ENCODE peak calls at places on chromosome 15, in six cellular contexts. One of them, this sample, is unnamed.

GRCh38 chr15:76177491-76178040 is 117.8 kb downstream of the TMEM266 start:
- DNase-seq in GM12865: no peak
- DNase-seq in CD8-positive, alpha-beta T cell: no peak
- DNase-seq in astrocyte: peak; percentile 13
- DNase-seq in transverse colon: no peak
- DNase-seq in fibroblast of the aortic adventitia: peak; percentile 74
- DNase-seq in this sample: no peak

GRCh38 chr15:55526559-55527036 is 18.6 kb upstream of the DNAAF4 start:
- DNase-seq in GM12865: peak; percentile 76
- DNase-seq in CD8-positive, alpha-beta T cell: no peak
- DNase-seq in astrocyte: peak; percentile 41
- DNase-seq in transverse colon: no peak
- DNase-seq in fibroblast of the aortic adventitia: peak; percentile 74
- DNase-seq in this sample: no peak

GRCh38 chr15:42364529-42364928 is 5.2 kb downstream of the CAPN3 start:
- DNase-seq in GM12865: no peak
- DNase-seq in CD8-positive, alpha-beta T cell: no peak
- DNase-seq in astrocyte: no peak
- DNase-seq in transverse colon: no peak
- DNase-seq in fibroblast of the aortic adventitia: peak; percentile 16
- DNase-seq in this sample: no peak

GRCh38 chr15:27805261-27806220 is 293.6 kb downstream of the OCA2 start:
- DNase-seq in GM12865: no peak
- DNase-seq in CD8-positive, alpha-beta T cell: no peak
- DNase-seq in astrocyte: no peak
- DNase-seq in transverse colon: no peak
- DNase-seq in fibroblast of the aortic adventitia: no peak
- DNase-seq in this sample: no peak

GRCh38 chr15:42071717-42072116 is 22.6 kb downstream of the PLA2G4D start:
- DNase-seq in GM12865: no peak
- DNase-seq in CD8-positive, alpha-beta T cell: no peak
- DNase-seq in astrocyte: no peak
- DNase-seq in transverse colon: no peak
- DNase-seq in fibroblast of the aortic adventitia: no peak
- DNase-seq in this sample: no peak

GRCh38 chr15:49902791-49903481 is 216.1 kb downstream of the ATP8B4 start:
- DNase-seq in GM12865: no peak
- DNase-seq in CD8-positive, alpha-beta T cell: no peak
- DNase-seq in astrocyte: peak; percentile 66
- DNase-seq in transverse colon: no peak
- DNase-seq in fibroblast of the aortic adventitia: peak; percentile 95
- DNase-seq in this sample: no peak

GRCh38 chr15:63909819-63910437 is 76.2 kb upstream of the HERC1 start:
- DNase-seq in GM12865: no peak
- DNase-seq in CD8-positive, alpha-beta T cell: no peak
- DNase-seq in astrocyte: peak; percentile 54
- DNase-seq in transverse colon: no peak
- DNase-seq in fibroblast of the aortic adventitia: peak; percentile 72
- DNase-seq in this sample: no peak

GRCh38 chr15:38536201-38536676 is 28.4 kb downstream of the RASGRP1 start:
- DNase-seq in GM12865: no peak
- DNase-seq in CD8-positive, alpha-beta T cell: no peak
- DNase-seq in astrocyte: peak; percentile 98
- DNase-seq in transverse colon: no peak
- DNase-seq in fibroblast of the aortic adventitia: peak; percentile 94
- DNase-seq in this sample: no peak

GRCh38 chr15:40956543-40956982 is 3.3 kb downstream of the CHAC1 start:
- DNase-seq in GM12865: no peak
- DNase-seq in CD8-positive, alpha-beta T cell: no peak
- DNase-seq in astrocyte: no peak
- DNase-seq in transverse colon: no peak
- DNase-seq in fibroblast of the aortic adventitia: no peak
- DNase-seq in this sample: no peak

GRCh38 chr15:40957581-40958051 is 4.3 kb downstream of the CHAC1 start:
- DNase-seq in GM12865: no peak
- DNase-seq in CD8-positive, alpha-beta T cell: no peak
- DNase-seq in astrocyte: no peak
- DNase-seq in transverse colon: peak; percentile 62
- DNase-seq in fibroblast of the aortic adventitia: peak; percentile 19
- DNase-seq in this sample: no peak

GRCh38 chr15:40955141-40955903 is 2.1 kb downstream of the CHAC1 start:
- DNase-seq in GM12865: no peak
- DNase-seq in CD8-positive, alpha-beta T cell: no peak
- DNase-seq in astrocyte: no peak
- DNase-seq in transverse colon: no peak
- DNase-seq in fibroblast of the aortic adventitia: no peak
- DNase-seq in this sample: no peak

GRCh38 chr15:40957041-40957555 is 3.8 kb downstream of the CHAC1 start:
- DNase-seq in GM12865: no peak
- DNase-seq in CD8-positive, alpha-beta T cell: no peak
- DNase-seq in astrocyte: no peak
- DNase-seq in transverse colon: no peak
- DNase-seq in fibroblast of the aortic adventitia: no peak
- DNase-seq in this sample: no peak

GRCh38 chr15:40955930-40956542 is 2.8 kb downstream of the CHAC1 start:
- DNase-seq in GM12865: no peak
- DNase-seq in CD8-positive, alpha-beta T cell: no peak
- DNase-seq in astrocyte: no peak
- DNase-seq in transverse colon: no peak
- DNase-seq in fibroblast of the aortic adventitia: no peak
- DNase-seq in this sample: no peak
- H3K4me3 ChIP-seq in GM12865: no peak overlapping the region
- H3K4me3 ChIP-seq in CD8-positive, alpha-beta T cell: no peak overlapping the region
- H3K4me3 ChIP-seq in astrocyte: no peak overlapping the region
- H3K4me3 ChIP-seq in transverse colon: no peak overlapping the region
- H3K4me3 ChIP-seq in fibroblast of the aortic adventitia: peak overlapping the region; percentile 32
- H3K4me3 ChIP-seq in this sample: no peak overlapping the region

GRCh38 chr15:96362759-96363678 is 32.5 kb downstream of the NR2F2 start:
- DNase-seq in GM12865: peak; percentile 14
- DNase-seq in CD8-positive, alpha-beta T cell: no peak
- DNase-seq in astrocyte: no peak
- DNase-seq in transverse colon: no peak
- DNase-seq in fibroblast of the aortic adventitia: no peak
- DNase-seq in this sample: no peak

GRCh38 chr15:96362001-96362758 is 31.7 kb downstream of the NR2F2 start:
- DNase-seq in GM12865: no peak
- DNase-seq in CD8-positive, alpha-beta T cell: no peak
- DNase-seq in astrocyte: no peak
- DNase-seq in transverse colon: no peak
- DNase-seq in fibroblast of the aortic adventitia: no peak
- DNase-seq in this sample: no peak

GRCh38 chr15:96359772-96360498 is 29.4 kb downstream of the NR2F2 start:
- DNase-seq in GM12865: no peak
- DNase-seq in CD8-positive, alpha-beta T cell: no peak
- DNase-seq in astrocyte: no peak
- DNase-seq in transverse colon: no peak
- DNase-seq in fibroblast of the aortic adventitia: no peak
- DNase-seq in this sample: no peak

GRCh38 chr15:96360581-96361308 is 30.2 kb downstream of the NR2F2 start:
- DNase-seq in GM12865: no peak
- DNase-seq in CD8-positive, alpha-beta T cell: no peak
- DNase-seq in astrocyte: no peak
- DNase-seq in transverse colon: no peak
- DNase-seq in fibroblast of the aortic adventitia: no peak
- DNase-seq in this sample: no peak

GRCh38 chr15:96361309-96362000 is 31.0 kb downstream of the NR2F2 start:
- DNase-seq in GM12865: no peak
- DNase-seq in CD8-positive, alpha-beta T cell: no peak
- DNase-seq in astrocyte: no peak
- DNase-seq in transverse colon: no peak
- DNase-seq in fibroblast of the aortic adventitia: no peak
- DNase-seq in this sample: no peak
- H3K4me3 ChIP-seq in GM12865: no peak overlapping the region
- H3K4me3 ChIP-seq in CD8-positive, alpha-beta T cell: no peak overlapping the region
- H3K4me3 ChIP-seq in astrocyte: peak overlapping the region; percentile 57
- H3K4me3 ChIP-seq in transverse colon: no peak overlapping the region
- H3K4me3 ChIP-seq in fibroblast of the aortic adventitia: peak overlapping the region; percentile 17
- H3K4me3 ChIP-seq in this sample: no peak overlapping the region

GRCh38 chr15:90423920-90424319 is 35.9 kb downstream of the IQGAP1 start:
- DNase-seq in GM12865: no peak
- DNase-seq in CD8-positive, alpha-beta T cell: no peak
- DNase-seq in astrocyte: no peak
- DNase-seq in transverse colon: no peak
- DNase-seq in fibroblast of the aortic adventitia: no peak
- DNase-seq in this sample: no peak
- H3K4me3 ChIP-seq in GM12865: no peak overlapping the region
- H3K4me3 ChIP-seq in CD8-positive, alpha-beta T cell: no peak overlapping the region
- H3K4me3 ChIP-seq in astrocyte: no peak overlapping the region
- H3K4me3 ChIP-seq in transverse colon: no peak overlapping the region
- H3K4me3 ChIP-seq in fibroblast of the aortic adventitia: no peak overlapping the region
- H3K4me3 ChIP-seq in this sample: no peak overlapping the region

GRCh38 chr15:71997691-71998090 is 120.3 kb downstream of the MYO9A start:
- DNase-seq in GM12865: no peak
- DNase-seq in CD8-positive, alpha-beta T cell: no peak
- DNase-seq in astrocyte: peak; percentile 43
- DNase-seq in transverse colon: no peak
- DNase-seq in fibroblast of the aortic adventitia: peak; percentile 67
- DNase-seq in this sample: no peak
- H3K4me3 ChIP-seq in GM12865: no peak overlapping the region
- H3K4me3 ChIP-seq in CD8-positive, alpha-beta T cell: no peak overlapping the region
- H3K4me3 ChIP-seq in astrocyte: no peak overlapping the region
- H3K4me3 ChIP-seq in transverse colon: no peak overlapping the region
- H3K4me3 ChIP-seq in fibroblast of the aortic adventitia: no peak overlapping the region
- H3K4me3 ChIP-seq in this sample: no peak overlapping the region

GRCh38 chr15:32819406-32819930 is 101.7 kb downstream of the GREM1 start:
- DNase-seq in GM12865: no peak
- DNase-seq in CD8-positive, alpha-beta T cell: no peak
- DNase-seq in astrocyte: peak; percentile 25
- DNase-seq in transverse colon: no peak
- DNase-seq in fibroblast of the aortic adventitia: peak; percentile 50
- DNase-seq in this sample: no peak

GRCh38 chr15:32823750-32824149 is 105.9 kb downstream of the GREM1 start:
- DNase-seq in GM12865: no peak
- DNase-seq in CD8-positive, alpha-beta T cell: no peak
- DNase-seq in astrocyte: no peak
- DNase-seq in transverse colon: no peak
- DNase-seq in fibroblast of the aortic adventitia: no peak
- DNase-seq in this sample: no peak

GRCh38 chr15:32822739-32823138 is 104.9 kb downstream of the GREM1 start:
- DNase-seq in GM12865: no peak
- DNase-seq in CD8-positive, alpha-beta T cell: no peak
- DNase-seq in astrocyte: no peak
- DNase-seq in transverse colon: no peak
- DNase-seq in fibroblast of the aortic adventitia: no peak
- DNase-seq in this sample: no peak

GRCh38 chr15:32817570-32817969 is 99.8 kb downstream of the GREM1 start:
- DNase-seq in GM12865: no peak
- DNase-seq in CD8-positive, alpha-beta T cell: no peak
- DNase-seq in astrocyte: no peak
- DNase-seq in transverse colon: no peak
- DNase-seq in fibroblast of the aortic adventitia: no peak
- DNase-seq in this sample: no peak

DNA sequence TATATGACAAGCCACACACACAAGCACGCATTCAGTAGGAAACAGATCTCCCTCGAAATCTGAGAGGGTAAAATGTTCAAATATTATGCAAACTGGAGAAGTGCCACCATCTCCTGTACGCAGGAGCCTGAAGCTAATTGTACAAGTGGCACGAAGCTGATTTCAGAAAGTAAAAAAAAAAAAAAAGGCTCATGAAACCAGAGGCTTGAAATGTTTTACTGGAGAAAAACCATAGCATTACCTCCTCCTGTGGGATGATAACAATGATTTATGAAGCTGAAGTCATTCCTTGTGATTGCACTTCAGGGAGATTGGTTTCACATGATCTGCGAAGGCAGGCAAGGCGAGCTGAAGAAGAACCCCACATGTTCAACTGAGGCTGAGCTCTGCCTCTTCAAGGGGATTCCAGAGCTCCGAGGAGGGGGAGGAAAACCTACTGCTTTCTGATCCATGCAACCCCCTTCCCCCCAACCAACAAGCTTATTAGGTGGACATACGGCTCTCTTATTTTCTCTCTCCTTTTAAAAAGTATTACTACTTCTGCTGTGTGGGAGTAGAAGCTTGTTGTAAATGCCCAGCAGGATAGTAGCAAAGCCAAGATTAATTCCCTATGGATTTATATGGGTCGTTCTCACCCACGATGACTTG is 101.1 kb downstream of the GREM1 start:
- DNase-seq in GM12865: no peak
- DNase-seq in CD8-positive, alpha-beta T cell: no peak
- DNase-seq in astrocyte: peak; percentile 90
- DNase-seq in transverse colon: no peak
- DNase-seq in fibroblast of the aortic adventitia: peak; percentile 93
- DNase-seq in this sample: no peak
- H3K4me3 ChIP-seq in GM12865: no peak overlapping the region
- H3K4me3 ChIP-seq in CD8-positive, alpha-beta T cell: no peak overlapping the region
- H3K4me3 ChIP-seq in astrocyte: peak overlapping the region; percentile 15
- H3K4me3 ChIP-seq in transverse colon: no peak overlapping the region
- H3K4me3 ChIP-seq in fibroblast of the aortic adventitia: no peak overlapping the region
- H3K4me3 ChIP-seq in this sample: no peak overlapping the region

GRCh38 chr15:58284293-58284692 is 146.1 kb downstream of the AQP9 start:
- DNase-seq in GM12865: no peak
- DNase-seq in CD8-positive, alpha-beta T cell: no peak
- DNase-seq in astrocyte: no peak
- DNase-seq in transverse colon: no peak
- DNase-seq in fibroblast of the aortic adventitia: no peak
- DNase-seq in this sample: no peak
- H3K4me3 ChIP-seq in GM12865: no peak overlapping the region
- H3K4me3 ChIP-seq in CD8-positive, alpha-beta T cell: no peak overlapping the region
- H3K4me3 ChIP-seq in astrocyte: no peak overlapping the region
- H3K4me3 ChIP-seq in transverse colon: no peak overlapping the region
- H3K4me3 ChIP-seq in fibroblast of the aortic adventitia: no peak overlapping the region
- H3K4me3 ChIP-seq in this sample: no peak overlapping the region

GRCh38 chr15:68697711-68698690 is 119.2 kb downstream of the CORO2B start:
- DNase-seq in GM12865: no peak
- DNase-seq in CD8-positive, alpha-beta T cell: no peak
- DNase-seq in astrocyte: no peak
- DNase-seq in transverse colon: no peak
- DNase-seq in fibroblast of the aortic adventitia: no peak
- DNase-seq in this sample: no peak

GRCh38 chr15:68700395-68701123 is 120.1 kb downstream of the ANP32A start:
- DNase-seq in GM12865: no peak
- DNase-seq in CD8-positive, alpha-beta T cell: no peak
- DNase-seq in astrocyte: peak; percentile 65
- DNase-seq in transverse colon: peak; percentile 20
- DNase-seq in fibroblast of the aortic adventitia: peak; percentile 85
- DNase-seq in this sample: no peak

GRCh38 chr15:68698708-68699107 is 119.9 kb downstream of the CORO2B start:
- DNase-seq in GM12865: no peak
- DNase-seq in CD8-positive, alpha-beta T cell: no peak
- DNase-seq in astrocyte: no peak
- DNase-seq in transverse colon: no peak
- DNase-seq in fibroblast of the aortic adventitia: no peak
- DNase-seq in this sample: no peak

GRCh38 chr15:68699124-68699880 is 120.5 kb downstream of the CORO2B start:
- DNase-seq in GM12865: no peak
- DNase-seq in CD8-positive, alpha-beta T cell: no peak
- DNase-seq in astrocyte: no peak
- DNase-seq in transverse colon: no peak
- DNase-seq in fibroblast of the aortic adventitia: no peak
- DNase-seq in this sample: no peak

GRCh38 chr15:68699881-68700394 is 120.8 kb downstream of the ANP32A start:
- DNase-seq in GM12865: no peak
- DNase-seq in CD8-positive, alpha-beta T cell: no peak
- DNase-seq in astrocyte: no peak
- DNase-seq in transverse colon: no peak
- DNase-seq in fibroblast of the aortic adventitia: no peak
- DNase-seq in this sample: no peak
- H3K4me3 ChIP-seq in GM12865: no peak overlapping the region
- H3K4me3 ChIP-seq in CD8-positive, alpha-beta T cell: no peak overlapping the region
- H3K4me3 ChIP-seq in astrocyte: no peak overlapping the region
- H3K4me3 ChIP-seq in transverse colon: no peak overlapping the region
- H3K4me3 ChIP-seq in fibroblast of the aortic adventitia: no peak overlapping the region
- H3K4me3 ChIP-seq in this sample: no peak overlapping the region

This sample was measured in CD8-positive, alpha-beta memory T cell.